ENCODE peak calls at places on chromosomes 3 and 15, in four cellular contexts. One of them, this sample, is unnamed.

GRCh38 chr3:189572249-189572648 is 58.9 kb upstream of the TP63 start:
- DNase-seq in lower lobe of right lung: no peak
- DNase-seq in HFFc6: no peak
- DNase-seq in NCI-H510A: no peak
- DNase-seq in this sample: no peak

GRCh38 chr15:83610132-83610531 is 43.8 kb upstream of the ADAMTSL3 start:
- DNase-seq in lower lobe of right lung: no peak
- DNase-seq in HFFc6: no peak
- DNase-seq in NCI-H510A: no peak
- DNase-seq in this sample: no peak

GRCh38 chr15:84616235-84616634 is 15.4 kb downstream of the ZSCAN2 start:
- DNase-seq in lower lobe of right lung: no peak
- DNase-seq in HFFc6: no peak
- DNase-seq in NCI-H510A: no peak
- DNase-seq in this sample: peak; percentile 13

GRCh38 chr3:36366308-36366707 is 14.0 kb upstream of the STAC start:
- DNase-seq in lower lobe of right lung: no peak
- DNase-seq in HFFc6: no peak
- DNase-seq in NCI-H510A: peak; percentile 10
- DNase-seq in this sample: no peak

GRCh38 chr3:52537165-52537635 is 795 bp downstream of the UQCC5 start:
- DNase-seq in lower lobe of right lung: no peak
- DNase-seq in HFFc6: no peak
- DNase-seq in NCI-H510A: no peak
- DNase-seq in this sample: no peak

GRCh38 chr3:194741916-194742315 is 56.2 kb downstream of the FAM43A start:
- DNase-seq in lower lobe of right lung: no peak
- DNase-seq in HFFc6: no peak
- DNase-seq in NCI-H510A: no peak
- DNase-seq in this sample: no peak

GRCh38 chr3:10192953-10193691 is 28.4 kb downstream of the IRAK2 start:
- DNase-seq in lower lobe of right lung: no peak
- DNase-seq in HFFc6: peak; percentile 95
- DNase-seq in NCI-H510A: no peak
- DNase-seq in this sample: peak; percentile 87

GRCh38 chr3:157624801-157625200 is 121.6 kb upstream of the VEPH1 start:
- DNase-seq in lower lobe of right lung: no peak
- DNase-seq in HFFc6: no peak
- DNase-seq in NCI-H510A: no peak
- DNase-seq in this sample: no peak

GRCh38 chr3:10366681-10367101 is 45.8 kb upstream of the SEC13 start:
- DNase-seq in lower lobe of right lung: no peak
- DNase-seq in HFFc6: peak; percentile 98
- DNase-seq in NCI-H510A: no peak
- DNase-seq in this sample: no peak

GRCh38 chr3:111539351-111540331 is 2.4 kb upstream of the CD96 start:
- DNase-seq in lower lobe of right lung: peak; percentile 69
- DNase-seq in HFFc6: peak; percentile 44
- DNase-seq in NCI-H510A: no peak
- DNase-seq in this sample: no peak

This sample was measured in kidney.